ENCODE peak calls at places on chromosomes 5 and 9, in eight cellular contexts. X is activated gamma-delta T cell; M is kidney; D is stomach; C is HFFc6; E is stimulated activated CD8-positive, alpha-beta memory T cell treated with anti-CD3 and anti-CD28 coated beads, Interleukin-15, amount 100 ng/mL, for 4 hours; R is HT1080; G is right cardiac atrium. Z is an unnamed sample.

GRCh38 chr5:154625031-154625430 is 130.1 kb upstream of the LARP1 start:
- DNase-seq in X (no peak), M (no peak), D (no peak), C (no peak), E (no peak), R (no peak), G (no peak), Z (no peak)

GRCh38 chr9:35605336-35606137 is 475 bp downstream of the TESK1 start:
- DNase-seq in X (no peak), M (peak), D (no peak), C (no peak), E (no peak), R (no peak), G (peak), Z (peak)

GRCh38 chr5:72281764-72282499 is 38.1 kb downstream of the MRPS27 start:
- DNase-seq in X (no peak), M (no peak), D (no peak), C (peak), E (no peak), R (no peak), G (no peak), Z (peak)

GRCh38 chr5:150618588-150619281 is 21.7 kb upstream of the SYNPO start:
- DNase-seq in X (no peak), M (no peak), D (no peak), C (no peak), E (no peak), R (no peak), G (peak), Z (peak)

GRCh38 chr9:75907329-75907728 is 16.9 kb downstream of the PCSK5 start:
- DNase-seq in X (no peak), M (no peak), D (no peak), C (no peak), E (no peak), R (peak), G (no peak), Z (no peak)

GRCh38 chr5:122805481-122805880 is 30.6 kb downstream of the SNX2 start:
- DNase-seq in X (no peak), M (no peak), D (no peak), C (peak), E (no peak), R (peak), G (no peak), Z (no peak)

GRCh38 chr5:77937015-77937908 is 161.1 kb upstream of the TBCA start:
- DNase-seq in X (no peak), M (no peak), D (no peak), C (no peak), E (no peak), R (no peak), G (no peak), Z (no peak)

GRCh38 chr9:105065119-105066088 is 137.4 kb upstream of the ABCA1 start:
- DNase-seq in X (no peak), M (no peak), D (peak), C (no peak), E (no peak), R (no peak), G (no peak), Z (no peak)

GRCh38 chr9:21141427-21141882 is at the start of gene IFNW1:
- DNase-seq in X (no peak), M (no peak), D (no peak), C (no peak), E (no peak), R (no peak), G (no peak), Z (no peak)

GRCh38 chr9:35481347-35481975 is 8.4 kb upstream of the RUSC2 start:
- DNase-seq in X (no peak), M (no peak), D (peak), C (peak), E (no peak), R (peak), G (no peak), Z (peak)

GRCh38 chr5:90888511-90889324 is 330.1 kb downstream of the ADGRV1 start:
- DNase-seq in X (no peak), M (no peak), D (no peak), C (no peak), E (no peak), R (peak), G (no peak), Z (peak)

GRCh38 chr9:96413312-96414221 is 4.6 kb downstream of the ZNF367 start:
- DNase-seq in X (no peak), M (no peak), D (no peak), C (no peak), E (no peak), R (no peak), G (no peak), Z (no peak)